ENCODE peak calls at places on chromosomes 13 and 19, in nine cellular contexts. V is Right ventricle myocardium superior; O is AG10803; C is NCI-H1092; L is amniotic epithelial cell; Z is activated CD8-positive, alpha-beta memory T cell treated with anti-CD3 and anti-CD28 coated beads for 1 hour; P is activated naive CD8-positive, alpha-beta T cell treated with anti-CD3 and anti-CD28 coated beads, Interleukin-2, amount 50 U/mL, for 24 hours; Y is MV-4-11; B is RCC 7860. Q is an unnamed sample.

GRCh38 chr13:21152251-21152899 is 24.0 kb downstream of the SKA3 start:
- DNase-seq in V (no peak), O (no peak), C (no peak), L (no peak), Z (no peak), P (no peak), Y (no peak), B (no peak), Q (no peak)

GRCh38 chr19:39852882-39853281 is 6.7 kb upstream of the FBL start:
- DNase-seq in V (no peak), O (no peak), C (no peak), L (no peak), Z (no peak), P (no peak), Y (no peak), B (no peak), Q (no peak)

GRCh38 chr13:41500501-41500900 is 43.2 kb downstream of the RGCC start:
- DNase-seq in V (no peak), O (peak; percentile 15), C (no peak), L (no peak), Z (no peak), P (no peak), Y (no peak), B (no peak), Q (no peak)

GRCh38 chr19:49081273-49081672 is 4.0 kb upstream of the SNRNP70 start:
- DNase-seq in V (no peak), O (no peak), C (no peak), L (no peak), Z (no peak), P (no peak), Y (peak; percentile 32), B (no peak), Q (no peak)

GRCh38 chr13:75258159-75258782 is 223.7 kb downstream of the TBC1D4 start:
- DNase-seq in V (no peak), O (peak; percentile 49), C (peak; percentile 14), L (peak; percentile 61), Z (no peak), P (no peak), Y (peak; percentile 27), B (peak; percentile 60), Q (peak; percentile 4)

GRCh38 chr19:23002690-23003422 is at the start of gene ZNF728:
- DNase-seq in V (peak; percentile 90), O (no peak), C (no peak), L (no peak), Z (no peak), P (no peak), Y (no peak), B (no peak), Q (no peak)

GRCh38 chr19:6772028-6772865 is at the start of gene VAV1:
- DNase-seq in V (peak; percentile 80), O (no peak), C (no peak), L (no peak), Z (peak; percentile 61), P (peak; percentile 80), Y (peak; percentile 90), B (no peak), Q (no peak)

GRCh38 chr19:42270346-42271044 is 1.4 kb downstream of the CIC start:
- DNase-seq in V (peak; percentile 68), O (peak; percentile 91), C (no peak), L (peak; percentile 57), Z (no peak), P (peak; percentile 71), Y (peak; percentile 79), B (peak; percentile 61), Q (peak; percentile 67)

GRCh38 chr13:52713894-52714293 is 25.7 kb downstream of the CNMD start:
- DNase-seq in V (peak; percentile 63), O (no peak), C (no peak), L (peak; percentile 34), Z (no peak), P (no peak), Y (peak; percentile 69), B (no peak), Q (no peak)

GRCh38 chr19:32457540-32457939 is 52.0 kb downstream of the DPY19L3 start:
- DNase-seq in V (no peak), O (no peak), C (no peak), L (no peak), Z (no peak), P (no peak), Y (no peak), B (no peak), Q (no peak)

GRCh38 chr19:34131100-34131499 is 41.2 kb upstream of the LSM14A start:
- DNase-seq in V (no peak), O (no peak), C (no peak), L (no peak), Z (no peak), P (no peak), Y (no peak), B (no peak), Q (no peak)